ENCODE peak calls at places on chromosome 5, in five cellular contexts. A, N, O, H and M are unnamed samples.

GRCh38 chr5:44506561-44506960 is 117.3 kb upstream of the FGF10 start:
- DNase-seq in A (no peak), H (no peak), O (no peak), N (no peak), M (no peak)

GRCh38 chr5:113044776-113045175 is 68.2 kb downstream of the DCP2 start:
- DNase-seq in O (no peak), H (no peak), A (no peak), N (no peak), M (no peak)

GRCh38 chr5:60540855-60541805 is 158.8 kb downstream of the DEPDC1B start:
- DNase-seq in O (no peak), H (no peak), N (no peak), A (peak; percentile 53), M (no peak)

GRCh38 chr5:14728109-14728938 is 63.8 kb downstream of the OTULIN start:
- DNase-seq in N (no peak), A (no peak), H (no peak), O (no peak), M (no peak)

GRCh38 chr5:3352711-3353110 is 242.9 kb upstream of the IRX1 start:
- DNase-seq in O (peak; percentile 29), A (no peak), H (no peak), N (no peak), M (no peak)

GRCh38 chr5:60447488-60447920 is 252.5 kb downstream of the DEPDC1B start:
- DNase-seq in A (no peak), N (no peak), H (no peak), O (no peak), M (no peak)

GRCh38 chr5:35859101-35859661 is 2.5 kb downstream of the IL7R start:
- DNase-seq in H (no peak), N (no peak), O (no peak), A (peak; percentile 28), M (no peak)

GRCh38 chr5:95280692-95281091 is 4.2 kb downstream of the MCTP1 start:
- DNase-seq in N (no peak), A (no peak), H (no peak), O (no peak), M (no peak)

GRCh38 chr5:109997191-109997590 is 307.5 kb downstream of the MAN2A1 start:
- DNase-seq in A (no peak), H (no peak), O (no peak), N (no peak), M (no peak)

GRCh38 chr5:72281764-72282499 is 38.1 kb downstream of the MRPS27 start:
- DNase-seq in A (peak; percentile 91), H (no peak), N (no peak), O (no peak), M (no peak)

GRCh38 chr5:82613886-82614285 is 335.7 kb upstream of the RPS23 start:
- DNase-seq in N (no peak), A (peak; percentile 10), O (no peak), H (no peak), M (no peak)

GRCh38 chr5:105878402-105878801 is 1792.3 kb downstream of the EFNA5 start:
- DNase-seq in H (no peak), A (no peak), O (no peak), N (no peak), M (no peak)

GRCh38 chr5:72441861-72442540 is 65.2 kb downstream of the ZNF366 start:
- DNase-seq in A (peak; percentile 97), N (no peak), H (no peak), O (no peak), M (no peak)

GRCh38 chr5:171386006-171386671 is 1.5 kb upstream of the NPM1 start:
- DNase-seq in A (no peak), O (no peak), H (no peak), N (no peak), M (no peak)

GRCh38 chr5:14144586-14145355 is 1.6 kb downstream of the TRIO start:
- DNase-seq in N (peak; percentile 80), A (peak; percentile 52), O (no peak), H (peak; percentile 91), M (peak; percentile 55)

GRCh38 chr5:149456597-149457392 is 77.7 kb upstream of the IL17B start:
- DNase-seq in N (no peak), O (no peak), A (no peak), H (no peak), M (no peak)
- H3K4me1 ChIP-seq in N (peaks cover 48% of the 10 kb centered on the region), O (peaks cover 13% of the 10 kb centered on the region), A (peaks cover 30% of the 10 kb centered on the region), H (peaks cover 9% of the 10 kb centered on the region), M (peaks cover 21% of the 10 kb centered on the region)

DNA sequence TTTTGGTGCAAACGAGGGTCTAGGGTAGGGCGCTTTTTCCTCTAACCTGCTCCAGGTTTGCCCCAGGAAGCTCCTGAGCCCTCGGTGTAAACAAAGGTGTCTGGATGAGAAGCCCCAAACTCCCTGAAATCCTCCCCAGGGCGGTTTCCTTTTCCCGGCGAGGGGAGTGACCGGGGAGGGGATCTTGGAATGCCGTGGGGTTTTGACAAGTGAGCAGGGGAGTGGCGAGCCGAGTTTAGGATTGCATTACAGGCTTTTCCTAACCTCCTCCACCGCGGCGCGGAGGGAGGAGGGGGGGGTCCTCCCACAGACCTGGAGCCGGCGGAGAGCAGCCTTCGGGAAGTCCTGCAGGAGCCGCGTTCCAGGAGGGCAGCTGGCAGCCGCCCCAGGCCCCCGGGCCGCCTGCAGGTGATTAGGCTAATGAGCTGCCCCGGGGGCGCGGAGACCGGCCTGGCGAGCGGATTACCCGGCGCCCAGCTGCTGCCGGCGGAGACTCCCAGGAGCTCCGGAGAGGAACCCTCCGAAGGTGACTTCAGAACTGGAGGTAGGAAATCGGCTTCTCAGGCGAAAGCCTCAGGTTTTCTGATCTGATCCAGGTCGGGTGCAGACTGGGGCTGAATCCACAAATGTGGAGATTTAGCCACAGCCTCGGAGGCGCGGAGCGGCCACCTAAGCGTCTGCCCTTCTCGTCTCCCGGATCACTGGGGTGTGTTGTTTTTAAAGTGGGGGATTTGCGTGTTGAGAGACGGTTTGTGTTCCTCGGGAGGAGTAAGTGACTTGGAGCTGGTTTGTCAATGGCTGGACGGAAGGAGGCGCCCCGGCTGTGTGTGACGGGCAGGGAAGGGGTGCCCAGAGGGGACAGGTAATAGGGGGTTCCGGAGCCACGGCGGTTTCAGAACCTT is 215.9 kb downstream of the PDZD2 start:
- DNase-seq in A (no peak), H (peak; percentile 85), N (peak; percentile 54), O (no peak), M (peak; percentile 42)
- TF ChIP-seq CTCF in A (no peak), H (no peak), N (no peak), O (no peak), M (no peak)

GRCh38 chr5:132444841-132445639 is 45.5 kb downstream of the IRF1 start:
- DNase-seq in A (no peak), N (no peak), H (no peak), O (no peak), M (no peak)

GRCh38 chr5:132444061-132444460 is 46.5 kb downstream of the IRF1 start:
- DNase-seq in O (no peak), A (no peak), H (no peak), N (no peak), M (no peak)

GRCh38 chr5:132445930-132446329 is 44.6 kb downstream of the IRF1 start:
- DNase-seq in O (no peak), H (no peak), N (no peak), A (no peak), M (no peak)

GRCh38 chr5:132446621-132447020 is 44.0 kb downstream of the IRF1 start:
- DNase-seq in O (no peak), N (peak; percentile 87), H (no peak), A (peak; percentile 75), M (peak; percentile 78)

GRCh38 chr5:132445640-132445923 is 45.0 kb downstream of the IRF1 start:
- DNase-seq in O (no peak), N (no peak), H (no peak), A (no peak), M (no peak)
- H3K4me1 ChIP-seq in O (peaks cover 38% of the 10 kb centered on the region), N (peaks cover 26% of the 10 kb centered on the region), H (peaks cover 66% of the 10 kb centered on the region), A (peaks cover 5% of the 10 kb centered on the region), M (peaks cover 15% of the 10 kb centered on the region)

GRCh38 chr5:138653502-138653901 is 78.3 kb upstream of the HSPA9 start:
- DNase-seq in O (no peak), N (no peak), H (peak; percentile 8), A (peak; percentile 35), M (no peak)
- TF ChIP-seq CTCF in O (no peak), N (no peak), H (no peak), A (peak; percentile 42), M (no peak)

DNA sequence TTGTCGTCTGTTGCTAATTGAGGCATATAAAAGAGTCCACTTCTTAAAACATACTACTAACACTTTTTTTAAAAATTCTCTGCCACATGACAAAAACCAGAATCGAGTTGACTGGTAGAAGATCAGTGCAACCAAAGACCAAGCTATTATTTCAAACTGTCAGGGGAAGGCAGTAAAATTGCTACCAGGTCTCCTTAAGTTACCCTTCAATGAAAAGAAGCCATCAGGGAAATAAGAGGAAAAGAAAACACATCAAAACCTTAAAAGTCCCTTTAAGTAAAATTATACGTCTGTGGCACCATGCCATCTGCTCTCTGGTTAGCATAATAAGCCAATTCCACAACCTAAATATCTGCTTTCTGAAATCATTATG is 9.6 kb downstream of the ZNF608 start:
- DNase-seq in A (no peak), O (no peak), H (no peak), N (no peak), M (no peak)
- H3K4me1 ChIP-seq in A (peaks cover 11% of the 10 kb centered on the region), O (peaks cover 48% of the 10 kb centered on the region), H (peaks cover 67% of the 10 kb centered on the region), N (peaks cover 71% of the 10 kb centered on the region), M (peaks cover 54% of the 10 kb centered on the region)

GRCh38 chr5:158739941-158740340 is 359.8 kb downstream of the EBF1 start:
- DNase-seq in N (peak; percentile 42), H (no peak), O (no peak), A (no peak), M (no peak)
- TF ChIP-seq CTCF in N (peak; percentile 17), H (no peak), O (no peak), A (no peak), M (no peak)

GRCh38 chr5:80894083-80894482 is 66.1 kb upstream of the RASGRF2 start:
- DNase-seq in A (no peak), N (no peak), H (no peak), O (no peak), M (no peak)
- H3K4me1 ChIP-seq in A (no peaks in the 10 kb centered on the region), N (no peaks in the 10 kb centered on the region), H (no peaks in the 10 kb centered on the region), O (no peaks in the 10 kb centered on the region), M (no peaks in the 10 kb centered on the region)

GRCh38 chr5:56323505-56323904 is 90.4 kb upstream of the ANKRD55 start:
- DNase-seq in A (peak; percentile 76), N (no peak), H (no peak), O (no peak), M (peak; percentile 41)
- TF ChIP-seq CTCF in A (no peak), N (no peak), H (no peak), O (no peak), M (no peak)

GRCh38 chr5:122464191-122464590 is 152.2 kb downstream of the SNCAIP start:
- DNase-seq in A (no peak), H (no peak), N (no peak), O (no peak), M (no peak)

GRCh38 chr5:122463221-122463620 is 151.2 kb downstream of the SNCAIP start:
- DNase-seq in A (peak; percentile 87), O (no peak), H (no peak), N (no peak), M (no peak)

GRCh38 chr5:122468351-122469111 is 156.5 kb downstream of the SNCAIP start:
- DNase-seq in N (no peak), A (no peak), H (no peak), O (no peak), M (no peak)

GRCh38 chr5:122465086-122465485 is 153.0 kb downstream of the SNCAIP start:
- DNase-seq in O (no peak), A (no peak), N (no peak), H (no peak), M (no peak)

GRCh38 chr5:122465994-122466393 is 154.0 kb downstream of the SNCAIP start:
- DNase-seq in N (no peak), H (no peak), A (no peak), O (no peak), M (no peak)
- H3K4me1 ChIP-seq in N (no peaks in the 10 kb centered on the region), H (no peaks in the 10 kb centered on the region), A (peaks cover 1% of the 10 kb centered on the region), O (peaks cover 6% of the 10 kb centered on the region), M (no peaks in the 10 kb centered on the region)